ENCODE peak calls at places on chromosomes 7 and 10, in four cellular contexts. One of them, this sample, is unnamed.
A peak's percentile ranks its signal among the peaks of the same experiment; 100 is the strongest.

GRCh38 chr10:129760416-129760815 is 203.7 kb downstream of the EBF3 start:
- DNase-seq in H9: no peak
- DNase-seq in neuronal stem cell: no peak
- DNase-seq in IMR-90: no peak
- DNase-seq in this sample: no peak

GRCh38 chr10:98589007-98589406 is 142.3 kb upstream of the HPS1 start:
- DNase-seq in H9: no peak
- DNase-seq in neuronal stem cell: no peak
- DNase-seq in IMR-90: peak; percentile 19
- DNase-seq in this sample: no peak

GRCh38 chr7:94656925-94657731 is 1.2 kb upstream of the SGCE start:
- DNase-seq in H9: peak; percentile 41
- DNase-seq in IMR-90: peak; percentile 40
- DNase-seq in neuronal stem cell: peak; percentile 59
- DNase-seq in this sample: peak; percentile 66

GRCh38 chr7:51304729-51305128 is 11.9 kb downstream of the COBL start:
- DNase-seq in neuronal stem cell: no peak
- DNase-seq in H9: no peak
- DNase-seq in IMR-90: no peak
- DNase-seq in this sample: peak; percentile 73

GRCh38 chr10:56449770-56450169 is 88.7 kb upstream of the ZWINT start:
- DNase-seq in IMR-90: no peak
- DNase-seq in neuronal stem cell: no peak
- DNase-seq in H9: no peak
- DNase-seq in this sample: peak; percentile 3

GRCh38 chr7:124031406-124031805 is 1.5 kb downstream of the TMEM229A start:
- DNase-seq in IMR-90: no peak
- DNase-seq in neuronal stem cell: no peak
- DNase-seq in H9: no peak
- DNase-seq in this sample: no peak

GRCh38 chr7:94512735-94513564 is 3.3 kb downstream of the CASD1 start:
- DNase-seq in IMR-90: no peak
- DNase-seq in neuronal stem cell: no peak
- DNase-seq in H9: no peak
- DNase-seq in this sample: no peak

GRCh38 chr10:119364941-119365340 is 157.6 kb downstream of the GRK5 start:
- DNase-seq in IMR-90: peak; percentile 31
- DNase-seq in H9: no peak
- DNase-seq in neuronal stem cell: no peak
- DNase-seq in this sample: no peak

GRCh38 chr10:75140246-75140645 is 28.8 kb downstream of the SAMD8 start:
- DNase-seq in neuronal stem cell: no peak
- DNase-seq in IMR-90: no peak
- DNase-seq in H9: no peak
- DNase-seq in this sample: peak; percentile 50

GRCh38 chr7:79403451-79403850 is 50.0 kb downstream of the MAGI2 start:
- DNase-seq in neuronal stem cell: no peak
- DNase-seq in IMR-90: peak; percentile 51
- DNase-seq in H9: no peak
- DNase-seq in this sample: no peak

GRCh38 chr7:42720871-42721835 is 190.7 kb downstream of the C7orf25 start:
- DNase-seq in H9: no peak
- DNase-seq in neuronal stem cell: peak; percentile 39
- DNase-seq in IMR-90: no peak
- DNase-seq in this sample: no peak

GRCh38 chr7:157851501-157852067 is 514.8 kb downstream of the DNAJB6 start:
- DNase-seq in H9: peak; percentile 85
- DNase-seq in neuronal stem cell: peak; percentile 58
- DNase-seq in IMR-90: no peak
- DNase-seq in this sample: peak; percentile 77

GRCh38 chr7:8751557-8752231 is 318.3 kb downstream of the NXPH1 start:
- DNase-seq in IMR-90: no peak
- DNase-seq in neuronal stem cell: no peak
- DNase-seq in H9: no peak
- DNase-seq in this sample: no peak

GRCh38 chr7:10662491-10662890 is 311.2 kb upstream of the PHF14 start:
- DNase-seq in IMR-90: no peak
- DNase-seq in H9: no peak
- DNase-seq in neuronal stem cell: no peak
- DNase-seq in this sample: no peak

GRCh38 chr10:96673318-96674099 is 46.8 kb downstream of the PIK3AP1 start:
- DNase-seq in IMR-90: peak; percentile 63
- DNase-seq in neuronal stem cell: no peak
- DNase-seq in H9: no peak
- DNase-seq in this sample: no peak

GRCh38 chr7:100472854-100473499 is 6.0 kb downstream of the TSC22D4 start:
- DNase-seq in IMR-90: peak; percentile 60
- DNase-seq in neuronal stem cell: no peak
- DNase-seq in H9: no peak
- DNase-seq in this sample: no peak

GRCh38 chr7:99201027-99201426 is 6.9 kb downstream of the KPNA7 start:
- DNase-seq in neuronal stem cell: no peak
- DNase-seq in H9: no peak
- DNase-seq in IMR-90: peak; percentile 93
- DNase-seq in this sample: no peak

GRCh38 chr10:113259841-113260240 is 293.0 kb upstream of the HABP2 start:
- DNase-seq in IMR-90: no peak
- DNase-seq in neuronal stem cell: no peak
- DNase-seq in H9: no peak
- DNase-seq in this sample: no peak

GRCh38 chr10:57962839-57963238 is 304.9 kb downstream of the IPMK start:
- DNase-seq in IMR-90: no peak
- DNase-seq in H9: no peak
- DNase-seq in neuronal stem cell: no peak
- DNase-seq in this sample: no peak

GRCh38 chr10:132371641-132372081 is 25.3 kb upstream of the PWWP2B start:
- DNase-seq in H9: no peak
- DNase-seq in neuronal stem cell: no peak
- DNase-seq in IMR-90: no peak
- DNase-seq in this sample: no peak

GRCh38 chr7:7274782-7275181 is 92.4 kb downstream of the C1GALT1 start:
- DNase-seq in H9: no peak
- DNase-seq in IMR-90: peak; percentile 33
- DNase-seq in neuronal stem cell: no peak
- DNase-seq in this sample: peak; percentile 87

GRCh38 chr7:6250364-6250833 is 22.0 kb downstream of the CYTH3 start:
- DNase-seq in IMR-90: no peak
- DNase-seq in neuronal stem cell: no peak
- DNase-seq in H9: no peak
- DNase-seq in this sample: no peak

GRCh38 chr7:67937717-67938191 is 941.1 kb downstream of the TYW1 start:
- DNase-seq in H9: no peak
- DNase-seq in neuronal stem cell: peak; percentile 36
- DNase-seq in IMR-90: peak; percentile 1
- DNase-seq in this sample: peak; percentile 81

GRCh38 chr10:86650151-86650550 is 4.2 kb upstream of the OPN4 start:
- DNase-seq in IMR-90: no peak
- DNase-seq in H9: no peak
- DNase-seq in neuronal stem cell: no peak
- DNase-seq in this sample: no peak

GRCh38 chr10:119826777-119827176 is 45.9 kb downstream of the MCMBP start:
- DNase-seq in H9: no peak
- DNase-seq in neuronal stem cell: no peak
- DNase-seq in IMR-90: no peak
- DNase-seq in this sample: no peak

GRCh38 chr7:140621326-140622035 is 19.1 kb downstream of the DENND2A start:
- DNase-seq in neuronal stem cell: no peak
- DNase-seq in IMR-90: peak; percentile 55
- DNase-seq in H9: no peak
- DNase-seq in this sample: no peak

GRCh38 chr10:29522038-29522855 is 112.5 kb downstream of the SVIL start:
- DNase-seq in IMR-90: peak; percentile 10
- DNase-seq in neuronal stem cell: no peak
- DNase-seq in H9: no peak
- DNase-seq in this sample: no peak

GRCh38 chr10:74957199-74958084 is 131.0 kb downstream of the KAT6B start:
- DNase-seq in IMR-90: no peak
- DNase-seq in H9: no peak
- DNase-seq in neuronal stem cell: no peak
- DNase-seq in this sample: no peak

GRCh38 chr10:70805619-70806215 is 10.0 kb upstream of the SGPL1 start:
- DNase-seq in neuronal stem cell: no peak
- DNase-seq in IMR-90: no peak
- DNase-seq in H9: no peak
- DNase-seq in this sample: no peak

GRCh38 chr10:43252166-43252784 is 14.6 kb downstream of the RASGEF1A start:
- DNase-seq in neuronal stem cell: no peak
- DNase-seq in IMR-90: no peak
- DNase-seq in H9: peak; percentile 23
- DNase-seq in this sample: no peak

GRCh38 chr10:126398924-126399323 is 10.6 kb upstream of the ADAM12 start:
- DNase-seq in neuronal stem cell: no peak
- DNase-seq in H9: no peak
- DNase-seq in IMR-90: no peak
- DNase-seq in this sample: no peak

GRCh38 chr10:126397166-126397565 is 8.9 kb upstream of the ADAM12 start:
- DNase-seq in IMR-90: no peak
- DNase-seq in H9: no peak
- DNase-seq in neuronal stem cell: no peak
- DNase-seq in this sample: no peak

GRCh38 chr10:126400641-126401040 is 12.4 kb upstream of the ADAM12 start:
- DNase-seq in neuronal stem cell: no peak
- DNase-seq in IMR-90: no peak
- DNase-seq in H9: no peak
- DNase-seq in this sample: no peak

GRCh38 chr10:126398383-126398743 is 10.1 kb upstream of the ADAM12 start:
- DNase-seq in neuronal stem cell: no peak
- DNase-seq in H9: no peak
- DNase-seq in IMR-90: no peak
- DNase-seq in this sample: no peak

DNA sequence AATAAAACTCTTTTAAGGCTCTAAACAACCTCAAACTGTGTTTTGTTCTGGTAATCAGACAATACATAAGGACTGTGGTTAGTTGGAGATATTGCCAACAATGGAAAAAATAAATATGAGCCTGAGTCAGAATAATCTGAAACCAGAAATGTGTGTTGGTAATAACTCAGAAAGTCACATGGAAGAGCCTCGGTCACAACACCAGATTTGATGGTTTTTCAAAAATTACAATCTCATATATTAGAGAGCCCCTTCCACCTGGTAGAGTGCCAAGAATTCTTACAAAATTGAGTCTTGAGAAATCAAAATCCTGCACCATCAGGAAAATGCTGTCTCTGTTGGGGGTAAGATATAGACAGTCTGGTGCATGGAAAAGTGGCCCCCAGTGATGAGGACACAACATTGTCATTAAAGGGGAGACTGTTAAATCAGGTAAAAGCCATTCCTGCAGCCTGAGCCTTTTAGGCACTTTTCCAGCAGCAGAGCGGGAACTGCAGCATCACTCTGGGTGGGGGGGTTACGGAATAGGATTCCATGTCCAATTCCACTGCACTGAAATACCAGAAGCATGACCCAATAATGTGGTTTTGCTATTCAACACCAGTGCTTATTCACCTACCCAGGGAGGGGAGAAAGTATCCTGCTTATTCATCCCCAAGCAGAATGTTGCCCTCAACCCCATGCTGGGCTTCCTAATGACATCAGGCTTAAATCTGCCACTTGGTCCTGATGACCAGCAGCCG is 9.5 kb upstream of the ADAM12 start:
- DNase-seq in neuronal stem cell: no peak
- DNase-seq in IMR-90: peak; percentile 98
- DNase-seq in H9: no peak
- DNase-seq in this sample: peak; percentile 92
- H3K9ac ChIP-seq in neuronal stem cell: no peak overlapping the region
- H3K9ac ChIP-seq in IMR-90: no peak overlapping the region
- H3K9ac ChIP-seq in H9: no peak overlapping the region
- H3K9ac ChIP-seq in this sample: no peak overlapping the region

GRCh38 chr10:3293536-3294431 is 121.2 kb upstream of the PITRM1 start:
- DNase-seq in neuronal stem cell: no peak
- DNase-seq in IMR-90: peak; percentile 17
- DNase-seq in H9: no peak
- DNase-seq in this sample: no peak
- H2BK15ac ChIP-seq in neuronal stem cell: no peak overlapping the region
- H2BK15ac ChIP-seq in IMR-90: no peak overlapping the region
- H2BK15ac ChIP-seq in H9: no peak overlapping the region
- H2BK15ac ChIP-seq in this sample: no peak overlapping the region

GRCh38 chr7:47757946-47758371 is 176.0 kb upstream of the TNS3 start:
- DNase-seq in neuronal stem cell: no peak
- DNase-seq in IMR-90: peak; percentile 73
- DNase-seq in H9: no peak
- DNase-seq in this sample: no peak
- H3K9ac ChIP-seq in neuronal stem cell: no peak overlapping the region
- H3K9ac ChIP-seq in IMR-90: peak overlapping the region; percentile 16
- H3K9ac ChIP-seq in H9: no peak overlapping the region
- H3K9ac ChIP-seq in this sample: no peak overlapping the region

DNA sequence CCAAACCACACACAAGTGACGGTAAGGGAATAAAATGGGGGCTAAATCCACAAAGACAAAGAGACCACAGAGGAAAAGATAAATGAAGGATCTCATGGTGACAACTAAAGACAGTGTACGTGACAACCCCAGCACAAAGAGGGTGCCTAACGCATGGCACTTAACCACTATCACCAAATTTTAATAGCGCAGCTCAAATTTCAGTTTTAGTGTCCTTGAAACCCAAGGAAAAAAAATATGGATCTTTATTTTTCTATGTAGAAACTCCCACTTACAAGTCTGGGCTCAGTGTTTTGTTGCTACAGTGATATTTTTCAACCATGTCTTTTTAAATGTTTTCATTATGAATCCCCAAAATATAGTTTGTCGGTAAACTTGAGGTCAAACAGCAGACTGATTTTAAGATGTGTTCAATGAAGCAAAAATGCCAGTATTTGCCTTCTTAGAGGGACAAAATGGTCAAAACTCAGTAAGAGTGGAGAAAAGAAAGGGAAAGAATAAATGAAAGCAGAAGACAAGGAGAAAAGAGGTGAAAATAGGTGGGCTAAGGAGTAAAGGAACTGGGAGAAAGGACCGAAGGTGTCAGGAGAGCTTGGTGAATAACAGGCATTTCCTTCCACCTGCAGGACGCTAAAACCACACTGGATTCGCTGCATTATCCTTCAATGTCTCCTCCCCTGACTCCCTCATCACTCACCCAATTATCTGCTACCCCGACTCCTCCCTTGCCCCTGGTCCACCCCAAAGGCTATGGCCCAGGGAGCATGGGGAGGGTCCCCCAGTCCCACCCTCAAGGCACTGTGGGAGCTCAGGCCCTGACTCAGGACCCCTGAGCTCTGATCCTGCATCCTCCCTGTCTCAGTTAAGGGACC is 3.5 kb downstream of the ASB13 start:
- DNase-seq in H9: no peak
- DNase-seq in IMR-90: no peak
- DNase-seq in neuronal stem cell: no peak
- DNase-seq in this sample: no peak
- H2BK15ac ChIP-seq in H9: no peak overlapping the region
- H2BK15ac ChIP-seq in IMR-90: no peak overlapping the region
- H2BK15ac ChIP-seq in neuronal stem cell: no peak overlapping the region
- H2BK15ac ChIP-seq in this sample: no peak overlapping the region

GRCh38 chr7:27916372-27916771 is 176.4 kb downstream of the TAX1BP1 start:
- DNase-seq in IMR-90: no peak
- DNase-seq in H9: no peak
- DNase-seq in neuronal stem cell: no peak
- DNase-seq in this sample: no peak
- H3K9ac ChIP-seq in IMR-90: no peak overlapping the region
- H3K9ac ChIP-seq in H9: no peak overlapping the region
- H3K9ac ChIP-seq in neuronal stem cell: no peak overlapping the region
- H3K9ac ChIP-seq in this sample: no peak overlapping the region

This sample was measured in mesendoderm.